ENCODE peak calls at places on chromosomes 6 and 20, in seven cellular contexts. One of them, this sample, is unnamed.

GRCh38 chr20:58755751-58756524 is 63.3 kb downstream of the NPEPL1 start:
- DNase-seq in Right ventricle myocardium superior: no peak
- DNase-seq in T-helper 1 cell: no peak
- DNase-seq in NCI-H2081: no peak
- DNase-seq in AG10803: no peak
- DNase-seq in Karpas-422: no peak
- DNase-seq in activated T-cell treated with anti-CD3 and anti-CD28 coated beads, Interleukin-2, amount 50 U/mL, for 4 hours: no peak
- DNase-seq in this sample: peak; percentile 22

GRCh38 chr6:40160826-40161225 is 226.6 kb upstream of the MOCS1 start:
- DNase-seq in AG10803: no peak
- DNase-seq in Karpas-422: no peak
- DNase-seq in NCI-H2081: no peak
- DNase-seq in activated T-cell treated with anti-CD3 and anti-CD28 coated beads, Interleukin-2, amount 50 U/mL, for 4 hours: no peak
- DNase-seq in Right ventricle myocardium superior: no peak
- DNase-seq in T-helper 1 cell: no peak
- DNase-seq in this sample: no peak

GRCh38 chr6:39495640-39496039 is 173.1 kb upstream of the KCNK16 start:
- DNase-seq in Right ventricle myocardium superior: no peak
- DNase-seq in T-helper 1 cell: no peak
- DNase-seq in AG10803: no peak
- DNase-seq in NCI-H2081: no peak
- DNase-seq in Karpas-422: no peak
- DNase-seq in activated T-cell treated with anti-CD3 and anti-CD28 coated beads, Interleukin-2, amount 50 U/mL, for 4 hours: no peak
- DNase-seq in this sample: no peak

GRCh38 chr6:20875369-20875963 is 341.2 kb downstream of the CDKAL1 start:
- DNase-seq in NCI-H2081: peak; percentile 21
- DNase-seq in activated T-cell treated with anti-CD3 and anti-CD28 coated beads, Interleukin-2, amount 50 U/mL, for 4 hours: no peak
- DNase-seq in AG10803: peak; percentile 28
- DNase-seq in Karpas-422: no peak
- DNase-seq in Right ventricle myocardium superior: no peak
- DNase-seq in T-helper 1 cell: no peak
- DNase-seq in this sample: no peak

GRCh38 chr6:77456531-77457248 is 6.6 kb downstream of the HTR1B start:
- DNase-seq in NCI-H2081: no peak
- DNase-seq in activated T-cell treated with anti-CD3 and anti-CD28 coated beads, Interleukin-2, amount 50 U/mL, for 4 hours: no peak
- DNase-seq in Karpas-422: no peak
- DNase-seq in AG10803: peak; percentile 99
- DNase-seq in Right ventricle myocardium superior: no peak
- DNase-seq in T-helper 1 cell: no peak
- DNase-seq in this sample: peak; percentile 67

GRCh38 chr20:37257993-37258392 is 3.6 kb downstream of the GHRH start:
- DNase-seq in AG10803: no peak
- DNase-seq in Right ventricle myocardium superior: no peak
- DNase-seq in activated T-cell treated with anti-CD3 and anti-CD28 coated beads, Interleukin-2, amount 50 U/mL, for 4 hours: no peak
- DNase-seq in Karpas-422: no peak
- DNase-seq in T-helper 1 cell: no peak
- DNase-seq in NCI-H2081: peak; percentile 26
- DNase-seq in this sample: peak; percentile 80

GRCh38 chr6:45571159-45571558 is 193.4 kb upstream of the SUPT3H start:
- DNase-seq in NCI-H2081: no peak
- DNase-seq in activated T-cell treated with anti-CD3 and anti-CD28 coated beads, Interleukin-2, amount 50 U/mL, for 4 hours: no peak
- DNase-seq in Right ventricle myocardium superior: no peak
- DNase-seq in T-helper 1 cell: no peak
- DNase-seq in Karpas-422: no peak
- DNase-seq in AG10803: no peak
- DNase-seq in this sample: no peak

GRCh38 chr6:38997128-38997761 is 51.3 kb upstream of the GLP1R start:
- DNase-seq in activated T-cell treated with anti-CD3 and anti-CD28 coated beads, Interleukin-2, amount 50 U/mL, for 4 hours: peak; percentile 31
- DNase-seq in AG10803: peak; percentile 8
- DNase-seq in Karpas-422: peak; percentile 84
- DNase-seq in T-helper 1 cell: no peak
- DNase-seq in NCI-H2081: peak; percentile 12
- DNase-seq in Right ventricle myocardium superior: peak; percentile 40
- DNase-seq in this sample: peak; percentile 91

GRCh38 chr6:27592481-27593199 is 119.7 kb upstream of the ZNF184 start:
- DNase-seq in activated T-cell treated with anti-CD3 and anti-CD28 coated beads, Interleukin-2, amount 50 U/mL, for 4 hours: no peak
- DNase-seq in Karpas-422: peak; percentile 40
- DNase-seq in AG10803: peak; percentile 84
- DNase-seq in T-helper 1 cell: no peak
- DNase-seq in Right ventricle myocardium superior: no peak
- DNase-seq in NCI-H2081: peak; percentile 57
- DNase-seq in this sample: peak; percentile 90

This sample was measured in endodermal cell.